ENCODE peak calls at places on chromosomes 3 and 15, in five cellular contexts. B is H1, K is mesenchymal stem cell, I is H9, P is trophoblast cell. E is an unnamed sample.

GRCh38 chr3:175378348-175378747 is 519.2 kb downstream of the NAALADL2 start:
- DNase-seq in B (no peak), K (no peak), I (no peak), P (no peak), E (no peak)

GRCh38 chr3:8313591-8314298 is 187.9 kb upstream of the LMCD1 start:
- DNase-seq in B (no peak), K (no peak), I (no peak), P (no peak), E (no peak)

GRCh38 chr3:190318666-190319065 is 3.6 kb downstream of the CLDN1 start:
- DNase-seq in B (no peak), K (no peak), I (no peak), P (no peak), E (no peak)

GRCh38 chr15:76360416-76360815 is 23.8 kb downstream of the ISL2 start:
- DNase-seq in B (no peak), K (no peak), I (no peak), P (no peak), E (no peak)

GRCh38 chr3:58626841-58627579 is 39.6 kb downstream of the FAM3D start:
- DNase-seq in B (no peak), K (no peak), I (no peak), P (no peak), E (no peak)

GRCh38 chr3:144463916-144464315 is 492.3 kb downstream of the DIPK2A start:
- DNase-seq in B (no peak), K (no peak), I (no peak), P (no peak), E (no peak)

GRCh38 chr3:46386206-46386605 is 15.5 kb downstream of the CCR5 start:
- DNase-seq in B (no peak), K (peak), I (no peak), P (peak), E (no peak)

GRCh38 chr15:86077070-86077469 is 2.6 kb upstream of the AGBL1 start:
- DNase-seq in B (no peak), K (no peak), I (no peak), P (peak), E (no peak)

GRCh38 chr3:171813897-171814460 is 3.7 kb upstream of the PLD1 start:
- DNase-seq in B (no peak), K (peak), I (no peak), P (peak), E (no peak)

GRCh38 chr15:62665449-62665848 is 377.1 kb upstream of the TPM1 start:
- DNase-seq in B (no peak), K (peak), I (no peak), P (no peak), E (no peak)

GRCh38 chr3:51977449-51978142 is 2.7 kb downstream of the ABHD14A start:
- DNase-seq in B (no peak), K (no peak), I (no peak), P (no peak), E (no peak)

GRCh38 chr3:113039546-113039945 is 48.8 kb downstream of the GTPBP8 start:
- DNase-seq in B (no peak), K (no peak), I (no peak), P (peak), E (no peak)

GRCh38 chr3:60829058-60829457 is 422.2 kb downstream of the FHIT start:
- DNase-seq in B (no peak), K (no peak), I (no peak), P (no peak), E (no peak)

GRCh38 chr3:37272743-37273142 is 98.4 kb upstream of the LRRFIP2 start:
- DNase-seq in B (no peak), K (peak), I (no peak), P (no peak), E (no peak)

GRCh38 chr3:186411994-186412393 is 50.0 kb upstream of the DGKG start:
- DNase-seq in B (no peak), K (no peak), I (no peak), P (no peak), E (no peak)

GRCh38 chr3:99128740-99129505 is 227.4 kb upstream of the DCBLD2 start:
- DNase-seq in B (no peak), K (peak), I (no peak), P (peak), E (no peak)

GRCh38 chr15:58438111-58438510 is 6.3 kb downstream of the LIPC start:
- DNase-seq in B (no peak), K (no peak), I (no peak), P (no peak), E (no peak)

GRCh38 chr3:37918627-37919026 is 56.9 kb downstream of the CTDSPL start:
- DNase-seq in B (no peak), K (no peak), I (no peak), P (no peak), E (no peak)

GRCh38 chr3:3633761-3634160 is 165.5 kb upstream of the LRRN1 start:
- DNase-seq in B (no peak), K (no peak), I (no peak), P (no peak), E (no peak)

DNA sequence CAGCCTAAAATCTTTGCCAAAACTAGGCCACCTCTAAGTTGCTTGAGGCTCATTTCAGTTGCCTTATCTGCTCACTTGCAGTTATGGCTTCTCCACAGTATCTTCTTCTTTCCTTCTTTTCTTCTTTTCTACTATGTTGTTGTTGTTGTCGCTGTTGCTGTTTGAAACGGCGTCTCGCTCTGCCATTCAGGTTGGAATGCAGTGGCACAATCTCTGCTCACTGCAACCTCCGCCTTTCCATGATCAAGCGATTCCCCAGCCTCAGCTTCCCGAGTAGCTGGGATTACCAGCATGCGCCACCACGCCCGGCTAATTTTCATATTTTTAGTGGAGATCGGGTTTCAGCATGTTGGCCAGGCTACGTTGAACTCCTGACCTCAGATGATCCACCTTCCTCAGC is 210.8 kb upstream of the NR2F2 start:
- DNase-seq in B (no peak), K (no peak), I (no peak), P (peak), E (no peak)
- H2BK12ac ChIP-seq in B (no peak), K (no peak), I (no peak), P (no peak), E (no peak)

DNA sequence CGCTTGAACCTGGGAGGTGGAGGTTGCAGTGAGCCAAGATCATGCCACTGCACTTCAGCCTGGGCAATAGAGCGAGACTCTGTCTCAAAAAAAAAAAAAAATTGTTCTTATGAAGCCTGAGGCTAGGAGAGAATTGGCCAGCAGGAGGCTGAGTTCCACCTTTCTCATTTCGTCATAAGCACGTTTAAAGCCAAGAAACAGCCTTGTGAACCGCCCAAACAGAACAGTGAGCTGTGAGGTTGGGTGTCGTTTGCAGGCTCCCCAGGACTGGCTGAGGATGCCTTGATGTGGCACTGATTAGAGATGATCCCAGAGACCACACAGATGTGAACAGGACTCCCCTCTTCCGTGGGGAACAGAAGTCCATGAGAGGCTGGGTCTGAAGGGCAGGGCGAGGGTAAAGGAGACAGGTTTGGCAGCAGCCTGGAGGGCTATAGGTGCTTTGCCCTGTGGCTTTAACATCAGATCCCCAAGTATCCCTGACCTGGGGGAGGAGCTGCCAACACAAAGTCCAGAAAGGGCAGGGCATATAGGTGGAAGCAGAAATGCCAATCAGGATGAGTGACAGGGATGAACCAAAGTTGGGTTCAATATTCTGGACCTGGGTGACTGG is 52.9 kb downstream of the CLEC3B start:
- DNase-seq in B (no peak), K (peak), I (no peak), P (no peak), E (no peak)
- H2BK12ac ChIP-seq in B (no peak), K (peak), I (no peak), P (no peak), E (no peak)

GRCh38 chr15:31278544-31279220 is 48.0 kb upstream of the KLF13 start:
- DNase-seq in B (peak), K (no peak), I (no peak), P (no peak), E (no peak)

GRCh38 chr15:31280831-31281216 is 45.8 kb upstream of the KLF13 start:
- DNase-seq in B (no peak), K (no peak), I (no peak), P (no peak), E (no peak)

GRCh38 chr15:31278056-31278445 is 48.6 kb upstream of the KLF13 start:
- DNase-seq in B (peak), K (no peak), I (peak), P (no peak), E (no peak)

GRCh38 chr15:31279221-31280036 is 47.2 kb upstream of the KLF13 start:
- DNase-seq in B (peak), K (no peak), I (no peak), P (no peak), E (no peak)

GRCh38 chr15:31280037-31280830 is 46.4 kb upstream of the KLF13 start:
- DNase-seq in B (peak), K (no peak), I (peak), P (no peak), E (no peak)
- H2BK12ac ChIP-seq in B (peak), K (no peak), I (no peak), P (no peak), E (no peak)

GRCh38 chr3:81983382-81983781 is 221.9 kb upstream of the GBE1 start:
- DNase-seq in B (no peak), K (no peak), I (no peak), P (no peak), E (no peak)
- H2BK12ac ChIP-seq in B (no peak), K (no peak), I (no peak), P (no peak), E (no peak)

GRCh38 chr3:39099738-39100499 is 7.5 kb downstream of the GORASP1 start:
- DNase-seq in B (peak), K (no peak), I (no peak), P (no peak), E (no peak)

GRCh38 chr3:39097716-39098472 is 9.5 kb downstream of the GORASP1 start:
- DNase-seq in B (peak), K (no peak), I (no peak), P (no peak), E (no peak)

GRCh38 chr3:39100500-39100886 is 6.9 kb downstream of the GORASP1 start:
- DNase-seq in B (peak), K (no peak), I (no peak), P (no peak), E (no peak)

GRCh38 chr3:39098473-39099000 is 8.9 kb downstream of the GORASP1 start:
- DNase-seq in B (peak), K (no peak), I (no peak), P (no peak), E (no peak)

DNA sequence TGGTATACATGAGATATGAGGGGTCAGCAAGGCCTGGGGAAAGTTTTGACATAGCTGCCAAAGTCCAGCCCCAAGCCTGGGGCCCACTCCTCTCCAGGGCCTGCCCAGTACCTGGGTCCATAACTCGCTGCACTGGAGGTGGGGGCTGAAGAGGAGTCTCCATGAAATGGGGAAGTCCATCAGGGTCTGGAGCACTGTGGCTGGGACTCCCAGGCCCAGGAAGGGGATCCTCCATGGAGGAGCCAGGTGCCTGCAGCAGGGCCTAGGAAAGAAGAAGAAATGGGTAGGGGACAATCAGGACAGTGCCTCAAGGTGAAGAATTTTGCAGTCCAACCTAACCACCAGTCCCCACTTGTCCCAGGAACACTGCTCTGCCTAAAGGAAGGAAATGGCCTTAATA is 8.2 kb downstream of the GORASP1 start:
- DNase-seq in B (no peak), K (no peak), I (no peak), P (no peak), E (no peak)
- H2BK12ac ChIP-seq in B (no peak), K (no peak), I (no peak), P (no peak), E (no peak)

GRCh38 chr15:63972801-63973200 is 73.5 kb downstream of the DAPK2 start:
- DNase-seq in B (peak), K (no peak), I (peak), P (peak), E (peak)

GRCh38 chr15:63973212-63974009 is 72.9 kb downstream of the DAPK2 start:
- DNase-seq in B (no peak), K (no peak), I (no peak), P (peak), E (no peak)

GRCh38 chr15:63970723-63971426 is 75.4 kb downstream of the DAPK2 start:
- DNase-seq in B (peak), K (no peak), I (peak), P (no peak), E (no peak)

GRCh38 chr15:63971427-63971805 is 74.9 kb downstream of the DAPK2 start:
- DNase-seq in B (peak), K (no peak), I (peak), P (no peak), E (no peak)

DNA sequence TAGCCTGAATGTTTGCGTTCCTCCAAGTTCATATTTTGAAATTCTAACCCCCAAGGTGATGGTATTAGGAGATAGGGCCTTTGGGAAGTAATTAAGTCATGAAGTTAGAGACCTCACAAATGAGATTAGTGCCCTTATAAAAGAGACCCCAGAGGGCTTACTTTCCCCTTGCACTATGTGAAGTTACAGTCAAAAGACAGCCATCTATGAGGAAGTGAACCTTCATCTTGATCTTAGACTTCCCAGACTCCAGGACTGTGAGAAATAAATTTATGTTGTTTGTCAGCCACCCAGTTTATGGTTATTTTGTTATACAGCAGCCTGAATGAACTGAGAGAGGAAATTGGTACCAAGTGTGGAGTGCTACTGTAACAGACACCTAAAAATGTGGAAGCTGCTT is 74.4 kb downstream of the DAPK2 start:
- DNase-seq in B (no peak), K (no peak), I (no peak), P (no peak), E (no peak)
- H2BK12ac ChIP-seq in B (peak), K (no peak), I (no peak), P (no peak), E (no peak)